ENCODE peak calls at places on chromosome 11, in nine cellular contexts. R is left cardiac atrium, E is astrocyte of the cerebellum, Q is ACHN, P is tibial nerve, J is PC-3, V is HTR-8/SVneo, L is ELR, K is EL. O is an unnamed sample.

GRCh38 chr11:128981254-128981653 is 38.6 kb upstream of the TP53AIP1 start:
- DNase-seq in R (no peak), E (no peak), Q (no peak), P (no peak), J (peak), V (no peak), L (peak), K (no peak), O (no peak)

GRCh38 chr11:12526789-12527188 is 147.4 kb upstream of the TEAD1 start:
- DNase-seq in R (no peak), E (peak), Q (peak), P (no peak), J (peak), V (no peak), L (peak), K (peak), O (no peak)

GRCh38 chr11:117824571-117825537 is at the start of gene FXYD2:
- DNase-seq in R (peak), E (no peak), Q (peak), P (no peak), J (no peak), V (no peak), L (no peak), K (no peak), O (no peak)

GRCh38 chr11:113698515-113698914 is 7.6 kb downstream of the TMPRSS5 start:
- DNase-seq in R (no peak), E (no peak), Q (no peak), P (no peak), J (no peak), V (no peak), L (no peak), K (no peak), O (no peak)

GRCh38 chr11:8593935-8594909 is at the start of gene STK33:
- DNase-seq in R (peak), E (no peak), Q (peak), P (no peak), J (no peak), V (no peak), L (peak), K (peak), O (peak)

GRCh38 chr11:103543456-103543855 is 434.2 kb downstream of the DYNC2H1 start:
- DNase-seq in R (no peak), E (no peak), Q (no peak), P (no peak), J (no peak), V (no peak), L (no peak), K (no peak), O (no peak)

GRCh38 chr11:120337133-120337895 is 1.1 kb downstream of the ARHGEF12 start:
- DNase-seq in R (peak), E (no peak), Q (peak), P (no peak), J (peak), V (no peak), L (peak), K (no peak), O (no peak)

GRCh38 chr11:71563401-71563800 is 2.0 kb upstream of the KRTAP5-10 start:
- DNase-seq in R (no peak), E (no peak), Q (peak), P (no peak), J (peak), V (peak), L (peak), K (peak), O (peak)

GRCh38 chr11:114819028-114819427 is 140.7 kb downstream of the NXPE2 start:
- DNase-seq in R (no peak), E (no peak), Q (no peak), P (no peak), J (no peak), V (no peak), L (no peak), K (no peak), O (no peak)

GRCh38 chr11:89347071-89347470 is 144.1 kb downstream of the NOX4 start:
- DNase-seq in R (no peak), E (no peak), Q (no peak), P (no peak), J (no peak), V (no peak), L (no peak), K (no peak), O (no peak)

GRCh38 chr11:117198613-117199012 is 557 bp upstream of the TAGLN start:
- DNase-seq in R (no peak), E (no peak), Q (no peak), P (no peak), J (no peak), V (no peak), L (no peak), K (no peak), O (no peak)

GRCh38 chr11:116314012-116314411 is 458.8 kb downstream of the BUD13 start:
- DNase-seq in R (no peak), E (no peak), Q (no peak), P (no peak), J (no peak), V (no peak), L (no peak), K (no peak), O (no peak)